ENCODE peak calls at places on chromosomes 3 and 15, in four cellular contexts. One of them, this sample, is unnamed.

GRCh38 chr3:62607287-62608029 is 234.1 kb upstream of the FEZF2 start:
- DNase-seq in AML-193: no peak
- DNase-seq in ELR: peak; percentile 85
- DNase-seq in AG04450: no peak
- DNase-seq in this sample: no peak

GRCh38 chr3:135229018-135229495 is 434.0 kb downstream of the EPHB1 start:
- DNase-seq in AML-193: no peak
- DNase-seq in AG04450: no peak
- DNase-seq in ELR: no peak
- DNase-seq in this sample: no peak

GRCh38 chr15:81182031-81182745 is 14.5 kb upstream of the IL16 start:
- DNase-seq in AML-193: no peak
- DNase-seq in AG04450: no peak
- DNase-seq in ELR: no peak
- DNase-seq in this sample: no peak

GRCh38 chr3:126958638-126959085 is 24.3 kb upstream of the PLXNA1 start:
- DNase-seq in AML-193: no peak
- DNase-seq in AG04450: no peak
- DNase-seq in ELR: no peak
- DNase-seq in this sample: no peak

GRCh38 chr3:150945226-150945625 is 27.3 kb downstream of the CLRN1 start:
- DNase-seq in ELR: peak; percentile 68
- DNase-seq in AG04450: no peak
- DNase-seq in AML-193: no peak
- DNase-seq in this sample: no peak

GRCh38 chr3:42668793-42669217 is 15.3 kb downstream of the ZBTB47 start:
- DNase-seq in ELR: no peak
- DNase-seq in AG04450: no peak
- DNase-seq in AML-193: no peak
- DNase-seq in this sample: no peak

GRCh38 chr15:42093966-42094365 is 396 bp downstream of the PLA2G4D start:
- DNase-seq in ELR: no peak
- DNase-seq in AG04450: no peak
- DNase-seq in AML-193: no peak
- DNase-seq in this sample: no peak

GRCh38 chr15:74227968-74228722 is 8.0 kb upstream of the CCDC33 start:
- DNase-seq in AG04450: no peak
- DNase-seq in AML-193: no peak
- DNase-seq in ELR: no peak
- DNase-seq in this sample: no peak

GRCh38 chr15:84915011-84915958 is 30.8 kb downstream of the SLC28A1 start:
- DNase-seq in ELR: peak; percentile 91
- DNase-seq in AG04450: no peak
- DNase-seq in AML-193: no peak
- DNase-seq in this sample: peak; percentile 2

GRCh38 chr3:62577153-62577552 is 203.8 kb upstream of the FEZF2 start:
- DNase-seq in AML-193: no peak
- DNase-seq in ELR: no peak
- DNase-seq in AG04450: no peak
- DNase-seq in this sample: no peak

GRCh38 chr3:82087958-82088357 is 326.5 kb upstream of the GBE1 start:
- DNase-seq in ELR: peak; percentile 81
- DNase-seq in AG04450: no peak
- DNase-seq in AML-193: no peak
- DNase-seq in this sample: no peak

GRCh38 chr15:53843166-53843565 is 83.7 kb upstream of the WDR72 start:
- DNase-seq in AG04450: no peak
- DNase-seq in AML-193: no peak
- DNase-seq in ELR: no peak
- DNase-seq in this sample: no peak

GRCh38 chr3:88986834-88987233 is 120.6 kb upstream of the EPHA3 start:
- DNase-seq in AML-193: no peak
- DNase-seq in AG04450: peak; percentile 11
- DNase-seq in ELR: peak; percentile 85
- DNase-seq in this sample: no peak

GRCh38 chr3:187850256-187851010 is 105.2 kb upstream of the BCL6 start:
- DNase-seq in AG04450: no peak
- DNase-seq in ELR: no peak
- DNase-seq in AML-193: peak; percentile 63
- DNase-seq in this sample: no peak

GRCh38 chr15:41713047-41713446 is 52.8 kb downstream of the MGA start:
- DNase-seq in AML-193: no peak
- DNase-seq in ELR: no peak
- DNase-seq in AG04450: no peak
- DNase-seq in this sample: no peak

GRCh38 chr15:35657679-35658201 is 111.8 kb upstream of the DPH6 start:
- DNase-seq in AG04450: no peak
- DNase-seq in ELR: peak; percentile 8
- DNase-seq in AML-193: no peak
- DNase-seq in this sample: no peak

GRCh38 chr15:35087759-35088158 is 2.7 kb upstream of the NANOGP8 start:
- DNase-seq in ELR: no peak
- DNase-seq in AG04450: no peak
- DNase-seq in AML-193: no peak
- DNase-seq in this sample: no peak

GRCh38 chr3:155026999-155027591 is 53.0 kb upstream of the MME start:
- DNase-seq in ELR: no peak
- DNase-seq in AML-193: peak; percentile 91
- DNase-seq in AG04450: no peak
- DNase-seq in this sample: no peak

GRCh38 chr3:76615739-76616138 is 424.2 kb upstream of the ROBO2 start:
- DNase-seq in ELR: no peak
- DNase-seq in AG04450: peak; percentile 16
- DNase-seq in AML-193: no peak
- DNase-seq in this sample: no peak

GRCh38 chr3:97927699-97928098 is 44.5 kb downstream of the RIOX2 start:
- DNase-seq in ELR: no peak
- DNase-seq in AML-193: no peak
- DNase-seq in AG04450: peak; percentile 15
- DNase-seq in this sample: no peak

GRCh38 chr3:44648564-44649229 is at the start of gene ZNF35:
- DNase-seq in AML-193: no peak
- DNase-seq in AG04450: peak; percentile 75
- DNase-seq in ELR: peak; percentile 94
- DNase-seq in this sample: peak; percentile 87

GRCh38 chr3:126828306-126828705 is 124.3 kb downstream of the CHCHD6 start:
- DNase-seq in ELR: no peak
- DNase-seq in AML-193: no peak
- DNase-seq in AG04450: no peak
- DNase-seq in this sample: no peak

GRCh38 chr15:33834892-33835730 is 133.2 kb upstream of the CHRM5 start:
- DNase-seq in AG04450: no peak
- DNase-seq in ELR: no peak
- DNase-seq in AML-193: no peak
- DNase-seq in this sample: no peak

GRCh38 chr3:43879166-43879565 is 188.4 kb downstream of the ABHD5 start:
- DNase-seq in AML-193: no peak
- DNase-seq in ELR: peak; percentile 39
- DNase-seq in AG04450: no peak
- DNase-seq in this sample: no peak

GRCh38 chr15:74174216-74174965 is 881 bp downstream of the ISLR start:
- DNase-seq in ELR: no peak
- DNase-seq in AG04450: no peak
- DNase-seq in AML-193: no peak
- DNase-seq in this sample: no peak

GRCh38 chr3:4825572-4826236 is 153.5 kb upstream of the BHLHE40 start:
- DNase-seq in AML-193: no peak
- DNase-seq in ELR: no peak
- DNase-seq in AG04450: no peak
- DNase-seq in this sample: no peak

GRCh38 chr15:93089855-93090305 is 869 bp upstream of the RGMA start:
- DNase-seq in ELR: no peak
- DNase-seq in AG04450: no peak
- DNase-seq in AML-193: no peak
- DNase-seq in this sample: no peak

GRCh38 chr3:67564008-67564407 is 90.4 kb downstream of the SUCLG2 start:
- DNase-seq in AG04450: no peak
- DNase-seq in AML-193: no peak
- DNase-seq in ELR: no peak
- DNase-seq in this sample: no peak

GRCh38 chr3:33363113-33363800 is 76.9 kb downstream of the UBP1 start:
- DNase-seq in ELR: peak; percentile 30
- DNase-seq in AML-193: no peak
- DNase-seq in AG04450: no peak
- DNase-seq in this sample: no peak

GRCh38 chr3:142660904-142661303 is 62.9 kb upstream of the TRPC1 start:
- DNase-seq in AML-193: no peak
- DNase-seq in ELR: no peak
- DNase-seq in AG04450: no peak
- DNase-seq in this sample: no peak

This sample was measured in midbrain.